ENCODE peak calls at places on chromosomes 7 and 10, in eight cellular contexts. One of them, this sample, is unnamed.

GRCh38 chr10:11874568-11875182 is 51.5 kb downstream of the PROSER2 start:
- DNase-seq in H1: peak
- DNase-seq in A549: peak
- DNase-seq in stomach: peak
- DNase-seq in prostate gland: peak
- DNase-seq in Peyer's patch: peak
- DNase-seq in adrenal gland: no peak
- DNase-seq in upper lobe of left lung: no peak
- DNase-seq in this sample: no peak

GRCh38 chr10:122567056-122567660 is 6.6 kb downstream of the DMBT1 start:
- DNase-seq in Peyer's patch: peak
- DNase-seq in adrenal gland: no peak
- DNase-seq in stomach: peak
- DNase-seq in prostate gland: no peak
- DNase-seq in A549: peak
- DNase-seq in upper lobe of left lung: no peak
- DNase-seq in H1: peak
- DNase-seq in this sample: peak

GRCh38 chr7:46059308-46060020 is 138.4 kb upstream of the IGFBP3 start:
- DNase-seq in A549: no peak
- DNase-seq in prostate gland: no peak
- DNase-seq in upper lobe of left lung: peak
- DNase-seq in H1: no peak
- DNase-seq in adrenal gland: no peak
- DNase-seq in Peyer's patch: no peak
- DNase-seq in stomach: no peak
- DNase-seq in this sample: no peak

GRCh38 chr7:106199024-106199423 is 85.8 kb downstream of the NAMPT start:
- DNase-seq in prostate gland: no peak
- DNase-seq in stomach: no peak
- DNase-seq in H1: no peak
- DNase-seq in A549: no peak
- DNase-seq in adrenal gland: no peak
- DNase-seq in upper lobe of left lung: no peak
- DNase-seq in Peyer's patch: no peak
- DNase-seq in this sample: no peak

GRCh38 chr10:132535065-132535651 is 2.4 kb upstream of the INPP5A start:
- DNase-seq in adrenal gland: peak
- DNase-seq in H1: no peak
- DNase-seq in A549: no peak
- DNase-seq in stomach: peak
- DNase-seq in upper lobe of left lung: peak
- DNase-seq in Peyer's patch: peak
- DNase-seq in prostate gland: no peak
- DNase-seq in this sample: no peak

GRCh38 chr7:4226166-4226857 is 455.8 kb upstream of the FOXK1 start:
- DNase-seq in upper lobe of left lung: no peak
- DNase-seq in H1: peak
- DNase-seq in A549: peak
- DNase-seq in stomach: no peak
- DNase-seq in Peyer's patch: no peak
- DNase-seq in adrenal gland: no peak
- DNase-seq in prostate gland: no peak
- DNase-seq in this sample: peak

GRCh38 chr7:76383089-76383944 is 24.5 kb upstream of the YWHAG start:
- DNase-seq in Peyer's patch: no peak
- DNase-seq in A549: peak
- DNase-seq in stomach: no peak
- DNase-seq in prostate gland: no peak
- DNase-seq in upper lobe of left lung: no peak
- DNase-seq in adrenal gland: no peak
- DNase-seq in H1: peak
- DNase-seq in this sample: no peak

GRCh38 chr7:81264116-81264515 is 345.3 kb upstream of the SEMA3C start:
- DNase-seq in prostate gland: no peak
- DNase-seq in stomach: peak
- DNase-seq in upper lobe of left lung: no peak
- DNase-seq in adrenal gland: no peak
- DNase-seq in Peyer's patch: no peak
- DNase-seq in A549: peak
- DNase-seq in H1: no peak
- DNase-seq in this sample: no peak

GRCh38 chr7:55527314-55527713 is 45.0 kb downstream of the VOPP1 start:
- DNase-seq in H1: no peak
- DNase-seq in upper lobe of left lung: no peak
- DNase-seq in adrenal gland: no peak
- DNase-seq in prostate gland: no peak
- DNase-seq in A549: no peak
- DNase-seq in Peyer's patch: no peak
- DNase-seq in stomach: no peak
- DNase-seq in this sample: no peak

GRCh38 chr7:12119638-12120303 is 91.3 kb upstream of the TMEM106B start:
- DNase-seq in stomach: no peak
- DNase-seq in prostate gland: no peak
- DNase-seq in adrenal gland: no peak
- DNase-seq in H1: no peak
- DNase-seq in A549: no peak
- DNase-seq in upper lobe of left lung: no peak
- DNase-seq in Peyer's patch: no peak
- DNase-seq in this sample: no peak

GRCh38 chr7:131897016-131897789 is 340.8 kb upstream of the PODXL start:
- DNase-seq in stomach: no peak
- DNase-seq in Peyer's patch: no peak
- DNase-seq in upper lobe of left lung: no peak
- DNase-seq in adrenal gland: no peak
- DNase-seq in A549: peak
- DNase-seq in H1: no peak
- DNase-seq in prostate gland: no peak
- DNase-seq in this sample: peak

GRCh38 chr10:29204119-29204518 is 84.8 kb upstream of the LYZL1 start:
- DNase-seq in H1: no peak
- DNase-seq in adrenal gland: no peak
- DNase-seq in upper lobe of left lung: no peak
- DNase-seq in stomach: no peak
- DNase-seq in A549: no peak
- DNase-seq in Peyer's patch: no peak
- DNase-seq in prostate gland: no peak
- DNase-seq in this sample: no peak

GRCh38 chr7:22932896-22933295 is 81.0 kb downstream of the HYCC1 start:
- DNase-seq in Peyer's patch: no peak
- DNase-seq in adrenal gland: no peak
- DNase-seq in stomach: no peak
- DNase-seq in prostate gland: no peak
- DNase-seq in upper lobe of left lung: no peak
- DNase-seq in A549: no peak
- DNase-seq in H1: no peak
- DNase-seq in this sample: no peak

GRCh38 chr10:73263948-73264347 is 11.5 kb upstream of the MRPS16 start:
- DNase-seq in H1: no peak
- DNase-seq in Peyer's patch: no peak
- DNase-seq in upper lobe of left lung: no peak
- DNase-seq in adrenal gland: no peak
- DNase-seq in prostate gland: no peak
- DNase-seq in A549: peak
- DNase-seq in stomach: no peak
- DNase-seq in this sample: no peak

GRCh38 chr10:113278664-113279063 is 274.2 kb upstream of the HABP2 start:
- DNase-seq in upper lobe of left lung: no peak
- DNase-seq in H1: no peak
- DNase-seq in adrenal gland: no peak
- DNase-seq in A549: no peak
- DNase-seq in stomach: no peak
- DNase-seq in Peyer's patch: no peak
- DNase-seq in prostate gland: no peak
- DNase-seq in this sample: no peak

GRCh38 chr7:69433086-69433485 is 165.2 kb upstream of the AUTS2 start:
- DNase-seq in H1: no peak
- DNase-seq in stomach: no peak
- DNase-seq in A549: no peak
- DNase-seq in upper lobe of left lung: no peak
- DNase-seq in Peyer's patch: no peak
- DNase-seq in prostate gland: no peak
- DNase-seq in adrenal gland: no peak
- DNase-seq in this sample: no peak

GRCh38 chr7:148944935-148945934 is 61.1 kb upstream of the EZH2 start:
- DNase-seq in prostate gland: no peak
- DNase-seq in A549: peak
- DNase-seq in upper lobe of left lung: no peak
- DNase-seq in stomach: no peak
- DNase-seq in Peyer's patch: no peak
- DNase-seq in H1: no peak
- DNase-seq in adrenal gland: no peak
- DNase-seq in this sample: no peak

GRCh38 chr7:140596751-140597424 is 43.7 kb downstream of the DENND2A start:
- DNase-seq in adrenal gland: no peak
- DNase-seq in H1: no peak
- DNase-seq in upper lobe of left lung: no peak
- DNase-seq in A549: no peak
- DNase-seq in stomach: no peak
- DNase-seq in prostate gland: no peak
- DNase-seq in Peyer's patch: no peak
- DNase-seq in this sample: no peak

GRCh38 chr10:5147981-5148677 is 36.8 kb downstream of the AKR1C8 start:
- DNase-seq in upper lobe of left lung: no peak
- DNase-seq in A549: peak
- DNase-seq in stomach: no peak
- DNase-seq in prostate gland: no peak
- DNase-seq in Peyer's patch: no peak
- DNase-seq in H1: no peak
- DNase-seq in adrenal gland: no peak
- DNase-seq in this sample: no peak

GRCh38 chr10:35409094-35409582 is 72.8 kb downstream of the CCNY start:
- DNase-seq in Peyer's patch: no peak
- DNase-seq in H1: no peak
- DNase-seq in upper lobe of left lung: no peak
- DNase-seq in adrenal gland: peak
- DNase-seq in A549: no peak
- DNase-seq in stomach: no peak
- DNase-seq in prostate gland: no peak
- DNase-seq in this sample: peak

GRCh38 chr10:60979667-60980104 is 35.7 kb upstream of the RHOBTB1 start:
- DNase-seq in H1: no peak
- DNase-seq in Peyer's patch: no peak
- DNase-seq in adrenal gland: no peak
- DNase-seq in stomach: no peak
- DNase-seq in A549: no peak
- DNase-seq in upper lobe of left lung: no peak
- DNase-seq in prostate gland: no peak
- DNase-seq in this sample: no peak

GRCh38 chr10:571643-572042 is 117.8 kb downstream of the DIP2C start:
- DNase-seq in H1: no peak
- DNase-seq in prostate gland: no peak
- DNase-seq in stomach: no peak
- DNase-seq in adrenal gland: no peak
- DNase-seq in Peyer's patch: no peak
- DNase-seq in upper lobe of left lung: no peak
- DNase-seq in A549: no peak
- DNase-seq in this sample: no peak

GRCh38 chr7:136251826-136252225 is 274.7 kb upstream of the MTPN start:
- DNase-seq in Peyer's patch: no peak
- DNase-seq in stomach: no peak
- DNase-seq in H1: no peak
- DNase-seq in prostate gland: no peak
- DNase-seq in upper lobe of left lung: no peak
- DNase-seq in adrenal gland: no peak
- DNase-seq in A549: no peak
- DNase-seq in this sample: no peak

GRCh38 chr7:136259074-136259473 is 281.9 kb upstream of the MTPN start:
- DNase-seq in A549: no peak
- DNase-seq in Peyer's patch: no peak
- DNase-seq in upper lobe of left lung: no peak
- DNase-seq in prostate gland: no peak
- DNase-seq in H1: no peak
- DNase-seq in adrenal gland: no peak
- DNase-seq in stomach: no peak
- DNase-seq in this sample: no peak

GRCh38 chr7:136254148-136254547 is 277.0 kb upstream of the MTPN start:
- DNase-seq in adrenal gland: no peak
- DNase-seq in prostate gland: no peak
- DNase-seq in upper lobe of left lung: no peak
- DNase-seq in H1: no peak
- DNase-seq in A549: no peak
- DNase-seq in Peyer's patch: no peak
- DNase-seq in stomach: no peak
- DNase-seq in this sample: no peak

GRCh38 chr7:136256491-136256890 is 279.3 kb upstream of the MTPN start:
- DNase-seq in Peyer's patch: no peak
- DNase-seq in upper lobe of left lung: no peak
- DNase-seq in adrenal gland: no peak
- DNase-seq in prostate gland: no peak
- DNase-seq in A549: no peak
- DNase-seq in stomach: no peak
- DNase-seq in H1: no peak
- DNase-seq in this sample: no peak
- TF ChIP-seq POLR2A in Peyer's patch: no peak
- TF ChIP-seq POLR2A in upper lobe of left lung: no peak
- TF ChIP-seq POLR2A in adrenal gland: no peak
- TF ChIP-seq POLR2A in prostate gland: no peak
- TF ChIP-seq POLR2A in A549: no peak
- TF ChIP-seq POLR2A in stomach: no peak
- TF ChIP-seq POLR2A in H1: no peak
- TF ChIP-seq POLR2A in this sample: no peak

DNA sequence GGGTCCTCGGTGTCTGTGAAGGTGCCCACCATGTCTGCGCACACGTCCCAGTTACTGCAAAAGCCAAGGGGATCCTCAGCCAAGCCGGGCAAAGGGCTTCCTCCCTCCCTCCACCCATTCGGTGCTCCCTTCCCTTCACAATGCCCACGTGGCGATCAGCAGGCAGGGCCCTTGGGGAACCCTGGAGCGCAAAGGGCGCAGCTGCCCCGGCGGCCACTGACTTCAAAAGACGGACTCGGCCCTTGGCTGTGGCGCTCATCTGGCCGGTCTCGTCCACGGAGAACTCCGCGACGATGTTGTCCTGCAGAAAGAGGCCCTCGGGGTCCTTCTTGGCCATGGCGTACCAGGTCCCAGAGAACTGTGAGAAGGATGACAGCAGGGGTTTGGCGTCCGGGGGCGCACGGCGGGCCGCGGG is 582 bp downstream of the RBP4 start:
- DNase-seq in prostate gland: no peak
- DNase-seq in H1: peak
- DNase-seq in A549: no peak
- DNase-seq in Peyer's patch: no peak
- DNase-seq in upper lobe of left lung: peak
- DNase-seq in adrenal gland: no peak
- DNase-seq in stomach: no peak
- DNase-seq in this sample: no peak
- TF ChIP-seq POLR2A in prostate gland: no peak
- TF ChIP-seq POLR2A in H1: no peak
- TF ChIP-seq POLR2A in A549: no peak
- TF ChIP-seq POLR2A in Peyer's patch: no peak
- TF ChIP-seq POLR2A in upper lobe of left lung: no peak
- TF ChIP-seq POLR2A in adrenal gland: no peak
- TF ChIP-seq POLR2A in stomach: no peak
- TF ChIP-seq POLR2A in this sample: no peak

GRCh38 chr10:80506189-80506575 is 31.5 kb upstream of the SH2D4B start:
- DNase-seq in H1: no peak
- DNase-seq in adrenal gland: no peak
- DNase-seq in prostate gland: no peak
- DNase-seq in A549: peak
- DNase-seq in Peyer's patch: no peak
- DNase-seq in upper lobe of left lung: no peak
- DNase-seq in stomach: no peak
- DNase-seq in this sample: no peak
- TF ChIP-seq POLR2A in H1: no peak
- TF ChIP-seq POLR2A in adrenal gland: no peak
- TF ChIP-seq POLR2A in prostate gland: no peak
- TF ChIP-seq POLR2A in A549: no peak
- TF ChIP-seq POLR2A in Peyer's patch: no peak
- TF ChIP-seq POLR2A in upper lobe of left lung: no peak
- TF ChIP-seq POLR2A in stomach: no peak
- TF ChIP-seq POLR2A in this sample: no peak

GRCh38 chr7:117186218-117186617 is 136.6 kb downstream of the WNT2 start:
- DNase-seq in prostate gland: no peak
- DNase-seq in upper lobe of left lung: no peak
- DNase-seq in stomach: no peak
- DNase-seq in H1: no peak
- DNase-seq in Peyer's patch: no peak
- DNase-seq in adrenal gland: no peak
- DNase-seq in A549: no peak
- DNase-seq in this sample: peak
- TF ChIP-seq POLR2A in prostate gland: no peak
- TF ChIP-seq POLR2A in upper lobe of left lung: no peak
- TF ChIP-seq POLR2A in stomach: no peak
- TF ChIP-seq POLR2A in H1: no peak
- TF ChIP-seq POLR2A in Peyer's patch: no peak
- TF ChIP-seq POLR2A in adrenal gland: no peak
- TF ChIP-seq POLR2A in A549: no peak
- TF ChIP-seq POLR2A in this sample: no peak